ENCODE peak calls at places on chromosomes 3 and 15, in six cellular contexts. One of them, this sample, is unnamed.

GRCh38 chr3:115233021-115233420 is 85.9 kb upstream of the ZBTB20 start:
- DNase-seq in psoas muscle: no peak
- DNase-seq in CD8-positive, alpha-beta memory T cell: no peak
- DNase-seq in ACHN: no peak
- DNase-seq in neuronal stem cell: no peak
- DNase-seq in GOT3: no peak
- DNase-seq in this sample: no peak

GRCh38 chr3:131216801-131217200 is 164.8 kb upstream of the NUDT16 start:
- DNase-seq in psoas muscle: no peak
- DNase-seq in CD8-positive, alpha-beta memory T cell: no peak
- DNase-seq in ACHN: peak
- DNase-seq in neuronal stem cell: no peak
- DNase-seq in GOT3: no peak
- DNase-seq in this sample: no peak

GRCh38 chr3:177201707-177202397 is 4.6 kb upstream of the TBL1XR1 start:
- DNase-seq in psoas muscle: no peak
- DNase-seq in CD8-positive, alpha-beta memory T cell: peak
- DNase-seq in ACHN: no peak
- DNase-seq in neuronal stem cell: no peak
- DNase-seq in GOT3: no peak
- DNase-seq in this sample: no peak

GRCh38 chr15:81360491-81360890 is 13.5 kb downstream of the TMC3 start:
- DNase-seq in psoas muscle: no peak
- DNase-seq in CD8-positive, alpha-beta memory T cell: no peak
- DNase-seq in ACHN: no peak
- DNase-seq in neuronal stem cell: no peak
- DNase-seq in GOT3: no peak
- DNase-seq in this sample: no peak

GRCh38 chr15:66148187-66148586 is 105.4 kb downstream of the MEGF11 start:
- DNase-seq in psoas muscle: no peak
- DNase-seq in CD8-positive, alpha-beta memory T cell: no peak
- DNase-seq in ACHN: no peak
- DNase-seq in neuronal stem cell: no peak
- DNase-seq in GOT3: no peak
- DNase-seq in this sample: no peak

GRCh38 chr15:40281057-40281850 is 1.6 kb downstream of the ANKRD63 start:
- DNase-seq in psoas muscle: no peak
- DNase-seq in CD8-positive, alpha-beta memory T cell: no peak
- DNase-seq in ACHN: no peak
- DNase-seq in neuronal stem cell: no peak
- DNase-seq in GOT3: no peak
- DNase-seq in this sample: no peak

GRCh38 chr3:162525791-162526190 is 1029.2 kb downstream of the OTOL1 start:
- DNase-seq in psoas muscle: no peak
- DNase-seq in CD8-positive, alpha-beta memory T cell: no peak
- DNase-seq in ACHN: no peak
- DNase-seq in neuronal stem cell: no peak
- DNase-seq in GOT3: no peak
- DNase-seq in this sample: no peak

GRCh38 chr15:48966595-48967301 is 3.0 kb upstream of the SHC4 start:
- DNase-seq in psoas muscle: no peak
- DNase-seq in CD8-positive, alpha-beta memory T cell: peak
- DNase-seq in ACHN: peak
- DNase-seq in neuronal stem cell: no peak
- DNase-seq in GOT3: no peak
- DNase-seq in this sample: peak

GRCh38 chr15:60002528-60003218 is 1.4 kb upstream of the FOXB1 start:
- DNase-seq in psoas muscle: no peak
- DNase-seq in CD8-positive, alpha-beta memory T cell: no peak
- DNase-seq in ACHN: no peak
- DNase-seq in neuronal stem cell: no peak
- DNase-seq in GOT3: no peak
- DNase-seq in this sample: no peak

GRCh38 chr15:68672251-68672650 is 93.5 kb downstream of the CORO2B start:
- DNase-seq in psoas muscle: no peak
- DNase-seq in CD8-positive, alpha-beta memory T cell: no peak
- DNase-seq in ACHN: no peak
- DNase-seq in neuronal stem cell: no peak
- DNase-seq in GOT3: no peak
- DNase-seq in this sample: no peak

GRCh38 chr3:23810342-23811116 is 4.8 kb downstream of the UBE2E1 start:
- DNase-seq in psoas muscle: peak
- DNase-seq in CD8-positive, alpha-beta memory T cell: peak
- DNase-seq in ACHN: peak
- DNase-seq in neuronal stem cell: peak
- DNase-seq in GOT3: no peak
- DNase-seq in this sample: peak

GRCh38 chr15:60706145-60706544 is 227.2 kb upstream of the ICE2 start:
- DNase-seq in psoas muscle: no peak
- DNase-seq in CD8-positive, alpha-beta memory T cell: no peak
- DNase-seq in ACHN: no peak
- DNase-seq in neuronal stem cell: no peak
- DNase-seq in GOT3: no peak
- DNase-seq in this sample: no peak

GRCh38 chr15:63301088-63301487 is 23.7 kb downstream of the APH1B start:
- DNase-seq in psoas muscle: no peak
- DNase-seq in CD8-positive, alpha-beta memory T cell: no peak
- DNase-seq in ACHN: no peak
- DNase-seq in neuronal stem cell: no peak
- DNase-seq in GOT3: no peak
- DNase-seq in this sample: no peak

GRCh38 chr3:197010556-197011351 is 18.9 kb downstream of the MELTF start:
- DNase-seq in psoas muscle: peak
- DNase-seq in CD8-positive, alpha-beta memory T cell: peak
- DNase-seq in ACHN: no peak
- DNase-seq in neuronal stem cell: no peak
- DNase-seq in GOT3: no peak
- DNase-seq in this sample: no peak

GRCh38 chr3:9795212-9795611 is 2.3 kb downstream of the ARPC4 start:
- DNase-seq in psoas muscle: no peak
- DNase-seq in CD8-positive, alpha-beta memory T cell: no peak
- DNase-seq in ACHN: no peak
- DNase-seq in neuronal stem cell: no peak
- DNase-seq in GOT3: no peak
- DNase-seq in this sample: no peak

GRCh38 chr3:74349035-74349434 is 265.4 kb downstream of the CNTN3 start:
- DNase-seq in psoas muscle: no peak
- DNase-seq in CD8-positive, alpha-beta memory T cell: no peak
- DNase-seq in ACHN: no peak
- DNase-seq in neuronal stem cell: no peak
- DNase-seq in GOT3: no peak
- DNase-seq in this sample: no peak

GRCh38 chr3:4350789-4351163 is 47.6 kb downstream of the SETMAR start:
- DNase-seq in psoas muscle: no peak
- DNase-seq in CD8-positive, alpha-beta memory T cell: peak
- DNase-seq in ACHN: peak
- DNase-seq in neuronal stem cell: peak
- DNase-seq in GOT3: no peak
- DNase-seq in this sample: peak

GRCh38 chr3:44874308-44874707 is at the start of gene TGM4:
- DNase-seq in psoas muscle: no peak
- DNase-seq in CD8-positive, alpha-beta memory T cell: no peak
- DNase-seq in ACHN: no peak
- DNase-seq in neuronal stem cell: no peak
- DNase-seq in GOT3: no peak
- DNase-seq in this sample: no peak